ENCODE peak calls at places on chromosomes 3 and 15, in seven cellular contexts. C is psoas muscle, L is transverse colon, E is stomach, H is A549, P is ovary, J is PC-3. T is an unnamed sample.

GRCh38 chr3:124837730-124838186 is 49.4 kb downstream of the ITGB5 start:
- DNase-seq in C (peak; percentile 63), L (peak; percentile 73), E (peak; percentile 43), H (peak; percentile 99), P (no peak), J (peak; percentile 85), T (peak; percentile 58)

GRCh38 chr15:84982301-84982920 is 755 bp downstream of the PDE8A start:
- DNase-seq in C (peak; percentile 46), L (peak; percentile 70), E (peak; percentile 48), H (peak; percentile 59), P (peak; percentile 46), J (peak; percentile 33), T (peak; percentile 64)

GRCh38 chr3:42033741-42034140 is 57.4 kb upstream of the TRAK1 start:
- DNase-seq in C (no peak), L (no peak), E (no peak), H (no peak), P (no peak), J (peak; percentile 59), T (no peak)

GRCh38 chr3:187293977-187294376 is 2.4 kb upstream of the MASP1 start:
- DNase-seq in C (no peak), L (no peak), E (no peak), H (no peak), P (no peak), J (no peak), T (no peak)

GRCh38 chr3:187741403-187742350 is 3.6 kb downstream of the BCL6 start:
- DNase-seq in C (peak; percentile 78), L (peak; percentile 80), E (peak; percentile 72), H (peak; percentile 72), P (peak; percentile 80), J (peak; percentile 88), T (peak; percentile 81)

GRCh38 chr15:67174864-67175573 is 79.4 kb downstream of the AAGAB start:
- DNase-seq in C (no peak), L (no peak), E (peak; percentile 44), H (peak; percentile 84), P (peak; percentile 12), J (peak; percentile 94), T (no peak)

GRCh38 chr15:53869044-53869805 is 109.0 kb upstream of the UNC13C start:
- DNase-seq in C (no peak), L (no peak), E (no peak), H (peak; percentile 61), P (no peak), J (no peak), T (no peak)

GRCh38 chr15:101320501-101321052 is 25.5 kb upstream of the SNRPA1 start:
- DNase-seq in C (peak; percentile 39), L (peak; percentile 52), E (peak; percentile 40), H (no peak), P (no peak), J (no peak), T (no peak)

GRCh38 chr3:52372822-52373504 is 56.8 kb downstream of the DNAH1 start:
- DNase-seq in C (peak; percentile 33), L (peak; percentile 51), E (peak; percentile 30), H (no peak), P (no peak), J (no peak), T (no peak)

GRCh38 chr3:132726341-132726823 is 4.2 kb upstream of the NPHP3 start:
- DNase-seq in C (no peak), L (no peak), E (no peak), H (peak; percentile 19), P (no peak), J (peak; percentile 58), T (no peak)

GRCh38 chr3:123657111-123657510 is 72.3 kb upstream of the HACD2 start:
- DNase-seq in C (no peak), L (peak; percentile 37), E (no peak), H (no peak), P (no peak), J (no peak), T (no peak)

GRCh38 chr15:58611731-58612676 is 137.5 kb downstream of the ADAM10 start:
- DNase-seq in C (no peak), L (peak; percentile 48), E (peak; percentile 54), H (no peak), P (no peak), J (no peak), T (no peak)

GRCh38 chr15:29139540-29140459 is 129.8 kb downstream of the NSMCE3 start:
- DNase-seq in C (peak; percentile 19), L (peak; percentile 61), E (peak; percentile 38), H (peak; percentile 44), P (no peak), J (peak; percentile 67), T (peak; percentile 75)

DNA sequence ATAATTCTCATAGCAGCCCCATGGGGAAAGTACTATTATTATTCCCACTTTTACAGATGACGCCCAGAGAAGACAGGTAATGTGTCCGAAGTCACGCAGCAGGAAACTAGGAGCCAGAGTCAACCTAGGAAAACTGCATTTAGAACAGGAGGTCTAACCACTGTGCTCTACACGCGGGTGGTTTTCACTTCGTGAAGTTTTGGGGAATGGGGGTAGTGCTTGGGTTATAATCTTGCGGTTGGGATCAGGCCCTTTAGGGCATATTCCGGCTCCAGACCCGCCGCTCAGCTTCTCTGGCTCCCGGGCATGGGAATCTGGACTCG is 5.2 kb downstream of the TPM1 start:
- DNase-seq in C (no peak), L (no peak), E (no peak), H (no peak), P (no peak), J (no peak), T (no peak)
- H3K27ac ChIP-seq in C (peak overlapping the region; percentile 94), L (peak overlapping the region; percentile 98), E (peak overlapping the region; percentile 90), H (peak overlapping the region; percentile 94), P (peak overlapping the region; percentile 41), J (peak overlapping the region; percentile 89), T (peak overlapping the region; percentile 92)

GRCh38 chr3:163776753-163777152 is 1301.5 kb downstream of the SI start:
- DNase-seq in C (no peak), L (no peak), E (no peak), H (no peak), P (no peak), J (peak; percentile 71), T (no peak)

GRCh38 chr3:163779396-163780344 is 1298.6 kb downstream of the SI start:
- DNase-seq in C (no peak), L (no peak), E (no peak), H (no peak), P (no peak), J (no peak), T (no peak)
- TF ChIP-seq CTCF in C (no peak), L (no peak), E (no peak), H (no peak), P (no peak), J (peak; percentile 20), T (no peak)

GRCh38 chr15:25703726-25704125 is 159.4 kb downstream of the ATP10A start:
- DNase-seq in C (no peak), L (no peak), E (no peak), H (no peak), P (no peak), J (no peak), T (no peak)
- H3K27ac ChIP-seq in C (no peak overlapping the region), L (no peak overlapping the region), E (no peak overlapping the region), H (no peak overlapping the region), P (no peak overlapping the region), J (no peak overlapping the region), T (no peak overlapping the region)

DNA sequence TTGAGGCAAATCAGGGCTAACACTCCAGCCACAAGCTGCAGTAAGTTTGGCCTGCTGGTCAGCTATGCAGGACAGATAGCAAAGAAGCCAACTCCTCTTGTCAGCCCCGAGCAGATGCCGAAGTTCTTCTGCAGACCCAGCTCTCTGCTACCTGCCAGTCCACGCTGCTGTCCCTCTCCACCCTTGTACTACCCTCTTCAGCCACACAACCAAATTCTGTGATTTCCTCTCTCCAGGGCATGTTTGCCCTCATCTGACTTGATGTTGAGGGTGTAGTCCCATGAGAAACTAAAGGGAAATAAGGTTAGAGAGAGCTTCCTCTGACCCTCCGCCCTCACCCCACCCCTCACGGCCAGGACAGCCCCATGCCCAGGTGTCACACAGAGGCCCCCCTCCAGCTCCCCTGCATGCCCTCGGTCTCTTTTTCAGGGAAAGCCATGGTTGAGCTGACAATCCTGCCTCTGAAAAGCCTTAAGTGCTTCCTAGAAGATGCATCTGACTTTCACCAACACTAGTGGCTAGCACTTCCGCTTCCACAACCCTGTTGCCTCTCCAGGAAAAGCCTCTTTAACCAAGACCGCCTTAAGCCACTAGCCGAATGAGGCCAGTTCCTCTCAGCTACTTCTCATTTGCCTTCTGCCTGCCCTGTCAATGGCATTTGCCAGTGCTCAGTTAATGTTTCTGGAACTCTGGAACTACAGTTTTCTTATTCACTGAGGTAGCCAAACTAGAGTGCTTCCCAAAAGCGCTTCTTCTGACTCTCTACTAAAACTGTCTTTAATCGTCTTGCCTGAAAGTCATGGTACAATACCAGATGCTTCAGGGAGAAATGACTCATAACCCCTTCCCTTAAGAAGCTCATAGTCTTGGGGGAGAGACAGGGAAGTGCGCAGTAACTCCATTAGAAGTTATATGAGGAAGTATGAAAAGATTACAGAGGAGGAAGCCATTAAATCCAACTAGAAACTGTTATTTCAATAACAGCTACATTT is 300.4 kb upstream of the STT3B start:
- DNase-seq in C (no peak), L (no peak), E (no peak), H (no peak), P (no peak), J (no peak), T (no peak)
- TF ChIP-seq CTCF in C (no peak), L (no peak), E (no peak), H (no peak), P (no peak), J (no peak), T (no peak)

GRCh38 chr3:24018784-24019570 is 73.9 kb downstream of the NR1D2 start:
- DNase-seq in C (no peak), L (no peak), E (no peak), H (no peak), P (no peak), J (no peak), T (no peak)
- H3K27ac ChIP-seq in C (no peak overlapping the region), L (no peak overlapping the region), E (no peak overlapping the region), H (no peak overlapping the region), P (no peak overlapping the region), J (no peak overlapping the region), T (no peak overlapping the region)

DNA sequence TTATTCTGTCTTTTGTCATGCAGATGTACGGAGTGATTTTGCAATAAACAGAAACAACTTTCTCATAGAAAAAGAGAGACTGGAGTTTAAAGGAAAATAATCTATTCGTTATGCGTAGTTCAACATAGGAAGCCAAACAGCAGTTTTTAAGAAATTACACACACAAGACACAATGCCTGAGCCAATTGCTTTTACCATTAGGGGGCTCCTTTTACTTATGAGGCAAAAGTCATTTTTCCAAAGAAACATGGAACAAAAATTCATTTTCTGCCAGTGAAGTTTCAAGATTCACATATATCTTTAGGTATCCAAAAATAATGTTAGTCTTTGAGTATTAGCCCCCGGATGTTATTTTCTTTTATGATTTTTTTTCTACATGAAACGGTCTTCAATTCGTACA is 10.7 kb downstream of the CNTN6 start:
- DNase-seq in C (no peak), L (no peak), E (no peak), H (no peak), P (no peak), J (no peak), T (no peak)
- TF ChIP-seq CTCF in C (no peak), L (no peak), E (no peak), H (no peak), P (no peak), J (peak; percentile 10), T (no peak)